ENCODE peak calls at places on chromosomes 1 and 21, in seven cellular contexts. One of them, this sample, is unnamed. For H3K27me3, H3K36me3 and H3K4me1, the result is how much of the 10 kb centered on the place peaks cover.

GRCh38 chr1:64850846-64851245 is 106.0 kb downstream of the RAVER2 start:
- DNase-seq in adrenal gland: no peak
- DNase-seq in GM23248: no peak
- DNase-seq in suprapubic skin: no peak
- DNase-seq in mammary epithelial cell: no peak
- DNase-seq in astrocyte: no peak
- DNase-seq in tibial artery: no peak
- DNase-seq in this sample: no peak

GRCh38 chr1:51729824-51730284 is 113.0 kb downstream of the OSBPL9 start:
- DNase-seq in adrenal gland: no peak
- DNase-seq in GM23248: peak
- DNase-seq in suprapubic skin: no peak
- DNase-seq in mammary epithelial cell: peak
- DNase-seq in astrocyte: peak
- DNase-seq in tibial artery: no peak
- DNase-seq in this sample: no peak

GRCh38 chr1:208556461-208556860 is 312.3 kb upstream of the PLXNA2 start:
- DNase-seq in adrenal gland: no peak
- DNase-seq in GM23248: no peak
- DNase-seq in suprapubic skin: no peak
- DNase-seq in mammary epithelial cell: no peak
- DNase-seq in astrocyte: no peak
- DNase-seq in tibial artery: no peak
- DNase-seq in this sample: no peak

GRCh38 chr1:119742193-119742592 is 26.5 kb downstream of the HMGCS2 start:
- DNase-seq in adrenal gland: no peak
- DNase-seq in GM23248: peak
- DNase-seq in suprapubic skin: no peak
- DNase-seq in mammary epithelial cell: no peak
- DNase-seq in astrocyte: peak
- DNase-seq in tibial artery: no peak
- DNase-seq in this sample: no peak

GRCh38 chr1:184324972-184325371 is 61.9 kb upstream of the C1orf21 start:
- DNase-seq in adrenal gland: no peak
- DNase-seq in GM23248: no peak
- DNase-seq in suprapubic skin: no peak
- DNase-seq in mammary epithelial cell: no peak
- DNase-seq in astrocyte: no peak
- DNase-seq in tibial artery: no peak
- DNase-seq in this sample: no peak

GRCh38 chr1:91826649-91827048 is 59.3 kb downstream of the TGFBR3 start:
- DNase-seq in adrenal gland: no peak
- DNase-seq in GM23248: no peak
- DNase-seq in suprapubic skin: no peak
- DNase-seq in mammary epithelial cell: no peak
- DNase-seq in astrocyte: no peak
- DNase-seq in tibial artery: no peak
- DNase-seq in this sample: no peak

GRCh38 chr1:171801395-171801990 is 20.0 kb downstream of the METTL13 start:
- DNase-seq in adrenal gland: peak
- DNase-seq in GM23248: peak
- DNase-seq in suprapubic skin: no peak
- DNase-seq in mammary epithelial cell: peak
- DNase-seq in astrocyte: peak
- DNase-seq in tibial artery: no peak
- DNase-seq in this sample: no peak

GRCh38 chr1:50605186-50605875 is 182.1 kb upstream of the DMRTA2 start:
- DNase-seq in adrenal gland: no peak
- DNase-seq in GM23248: peak
- DNase-seq in suprapubic skin: no peak
- DNase-seq in mammary epithelial cell: peak
- DNase-seq in astrocyte: peak
- DNase-seq in tibial artery: no peak
- DNase-seq in this sample: peak

GRCh38 chr1:15005116-15005515 is 148.4 kb upstream of the TMEM51 start:
- DNase-seq in adrenal gland: no peak
- DNase-seq in GM23248: peak
- DNase-seq in suprapubic skin: no peak
- DNase-seq in mammary epithelial cell: no peak
- DNase-seq in astrocyte: peak
- DNase-seq in tibial artery: no peak
- DNase-seq in this sample: no peak

GRCh38 chr1:26726784-26727183 is 31.0 kb downstream of the ARID1A start:
- DNase-seq in adrenal gland: no peak
- DNase-seq in GM23248: no peak
- DNase-seq in suprapubic skin: no peak
- DNase-seq in mammary epithelial cell: no peak
- DNase-seq in astrocyte: no peak
- DNase-seq in tibial artery: no peak
- DNase-seq in this sample: no peak

GRCh38 chr1:56434659-56435202 is 144.6 kb downstream of the PLPP3 start:
- DNase-seq in adrenal gland: no peak
- DNase-seq in GM23248: no peak
- DNase-seq in suprapubic skin: no peak
- DNase-seq in mammary epithelial cell: no peak
- DNase-seq in astrocyte: no peak
- DNase-seq in tibial artery: no peak
- DNase-seq in this sample: no peak

GRCh38 chr1:185463011-185463410 is 146.0 kb upstream of the IVNS1ABP start:
- DNase-seq in adrenal gland: no peak
- DNase-seq in GM23248: peak
- DNase-seq in suprapubic skin: no peak
- DNase-seq in mammary epithelial cell: no peak
- DNase-seq in astrocyte: no peak
- DNase-seq in tibial artery: no peak
- DNase-seq in this sample: no peak

GRCh38 chr1:117363591-117364048 is 3.6 kb upstream of the MAN1A2 start:
- DNase-seq in adrenal gland: no peak
- DNase-seq in GM23248: peak
- DNase-seq in suprapubic skin: no peak
- DNase-seq in mammary epithelial cell: no peak
- DNase-seq in astrocyte: no peak
- DNase-seq in tibial artery: no peak
- DNase-seq in this sample: no peak

GRCh38 chr1:54724771-54725170 is 9.1 kb downstream of the TTC4 start:
- DNase-seq in adrenal gland: no peak
- DNase-seq in GM23248: no peak
- DNase-seq in suprapubic skin: no peak
- DNase-seq in mammary epithelial cell: no peak
- DNase-seq in astrocyte: no peak
- DNase-seq in tibial artery: no peak
- DNase-seq in this sample: no peak

GRCh38 chr1:208766812-208767211 is 522.6 kb upstream of the PLXNA2 start:
- DNase-seq in adrenal gland: no peak
- DNase-seq in GM23248: no peak
- DNase-seq in suprapubic skin: no peak
- DNase-seq in mammary epithelial cell: no peak
- DNase-seq in astrocyte: no peak
- DNase-seq in tibial artery: no peak
- DNase-seq in this sample: no peak

GRCh38 chr1:97806996-97807395 is 113.8 kb downstream of the DPYD start:
- DNase-seq in adrenal gland: no peak
- DNase-seq in GM23248: peak
- DNase-seq in suprapubic skin: no peak
- DNase-seq in mammary epithelial cell: no peak
- DNase-seq in astrocyte: no peak
- DNase-seq in tibial artery: no peak
- DNase-seq in this sample: no peak

GRCh38 chr1:154431586-154432373 is 26.6 kb downstream of the IL6R start:
- DNase-seq in adrenal gland: no peak
- DNase-seq in GM23248: peak
- DNase-seq in suprapubic skin: no peak
- DNase-seq in mammary epithelial cell: peak
- DNase-seq in astrocyte: peak
- DNase-seq in tibial artery: no peak
- DNase-seq in this sample: no peak

GRCh38 chr1:114468710-114469468 is 42.1 kb downstream of the TRIM33 start:
- DNase-seq in adrenal gland: no peak
- DNase-seq in GM23248: peak
- DNase-seq in suprapubic skin: no peak
- DNase-seq in mammary epithelial cell: peak
- DNase-seq in astrocyte: peak
- DNase-seq in tibial artery: no peak
- DNase-seq in this sample: no peak

GRCh38 chr1:209390764-209391163 is 192.8 kb upstream of the CAMK1G start:
- DNase-seq in adrenal gland: no peak
- DNase-seq in GM23248: no peak
- DNase-seq in suprapubic skin: no peak
- DNase-seq in mammary epithelial cell: no peak
- DNase-seq in astrocyte: no peak
- DNase-seq in tibial artery: no peak
- DNase-seq in this sample: no peak

GRCh38 chr1:205374205-205375078 is 17.7 kb upstream of the KLHDC8A start:
- DNase-seq in adrenal gland: no peak
- DNase-seq in GM23248: peak
- DNase-seq in suprapubic skin: no peak
- DNase-seq in mammary epithelial cell: peak
- DNase-seq in astrocyte: peak
- DNase-seq in tibial artery: no peak
- DNase-seq in this sample: no peak

GRCh38 chr1:201268604-201269151 is 14.6 kb upstream of the PKP1 start:
- DNase-seq in adrenal gland: no peak
- DNase-seq in GM23248: peak
- DNase-seq in suprapubic skin: peak
- DNase-seq in mammary epithelial cell: peak
- DNase-seq in astrocyte: peak
- DNase-seq in tibial artery: no peak
- DNase-seq in this sample: no peak

GRCh38 chr21:38261851-38262250 is 5.1 kb downstream of the KCNJ15 start:
- DNase-seq in adrenal gland: no peak
- DNase-seq in GM23248: peak
- DNase-seq in suprapubic skin: no peak
- DNase-seq in mammary epithelial cell: no peak
- DNase-seq in astrocyte: peak
- DNase-seq in tibial artery: no peak
- DNase-seq in this sample: no peak

GRCh38 chr1:227035316-227035715 is 95.2 kb downstream of the COQ8A start:
- DNase-seq in adrenal gland: no peak
- DNase-seq in GM23248: no peak
- DNase-seq in suprapubic skin: no peak
- DNase-seq in mammary epithelial cell: no peak
- DNase-seq in astrocyte: no peak
- DNase-seq in tibial artery: no peak
- DNase-seq in this sample: no peak

GRCh38 chr1:202078211-202078610 is 44.5 kb upstream of the GPR37L1 start:
- DNase-seq in adrenal gland: no peak
- DNase-seq in GM23248: no peak
- DNase-seq in suprapubic skin: no peak
- DNase-seq in mammary epithelial cell: no peak
- DNase-seq in astrocyte: no peak
- DNase-seq in tibial artery: no peak
- DNase-seq in this sample: peak

GRCh38 chr1:43540653-43541071 is 10.0 kb downstream of the PTPRF start:
- DNase-seq in adrenal gland: no peak
- DNase-seq in GM23248: peak
- DNase-seq in suprapubic skin: no peak
- DNase-seq in mammary epithelial cell: no peak
- DNase-seq in astrocyte: peak
- DNase-seq in tibial artery: peak
- DNase-seq in this sample: no peak

GRCh38 chr1:23922321-23922943 is 9.3 kb upstream of the CNR2 start:
- DNase-seq in adrenal gland: no peak
- DNase-seq in GM23248: no peak
- DNase-seq in suprapubic skin: no peak
- DNase-seq in mammary epithelial cell: no peak
- DNase-seq in astrocyte: no peak
- DNase-seq in tibial artery: peak
- DNase-seq in this sample: no peak

GRCh38 chr1:226457307-226457712 is 49.4 kb upstream of the PARP1 start:
- DNase-seq in adrenal gland: no peak
- DNase-seq in GM23248: peak
- DNase-seq in suprapubic skin: no peak
- DNase-seq in mammary epithelial cell: no peak
- DNase-seq in astrocyte: no peak
- DNase-seq in tibial artery: no peak
- DNase-seq in this sample: peak

GRCh38 chr1:115458426-115459114 is 120.5 kb upstream of the NGF start:
- DNase-seq in adrenal gland: no peak
- DNase-seq in GM23248: no peak
- DNase-seq in suprapubic skin: no peak
- DNase-seq in mammary epithelial cell: no peak
- DNase-seq in astrocyte: no peak
- DNase-seq in tibial artery: no peak
- DNase-seq in this sample: no peak

GRCh38 chr1:178672434-178672833 is 52.6 kb upstream of the RALGPS2 start:
- DNase-seq in adrenal gland: no peak
- DNase-seq in GM23248: no peak
- DNase-seq in suprapubic skin: no peak
- DNase-seq in mammary epithelial cell: no peak
- DNase-seq in astrocyte: no peak
- DNase-seq in tibial artery: no peak
- DNase-seq in this sample: no peak

GRCh38 chr1:196063952-196064351 is 544.3 kb downstream of the KCNT2 start:
- DNase-seq in adrenal gland: no peak
- DNase-seq in GM23248: no peak
- DNase-seq in suprapubic skin: no peak
- DNase-seq in mammary epithelial cell: no peak
- DNase-seq in astrocyte: peak
- DNase-seq in tibial artery: no peak
- DNase-seq in this sample: no peak
- H3K27me3 ChIP-seq in adrenal gland: under half
- H3K27me3 ChIP-seq in GM23248: under half
- H3K27me3 ChIP-seq in suprapubic skin: under half
- H3K27me3 ChIP-seq in mammary epithelial cell: under half
- H3K27me3 ChIP-seq in astrocyte: under half
- H3K27me3 ChIP-seq in tibial artery: under half
- H3K27me3 ChIP-seq in this sample: under half

GRCh38 chr1:53600001-53600400 is 139.0 kb downstream of the GLIS1 start:
- DNase-seq in adrenal gland: no peak
- DNase-seq in GM23248: no peak
- DNase-seq in suprapubic skin: no peak
- DNase-seq in mammary epithelial cell: no peak
- DNase-seq in astrocyte: no peak
- DNase-seq in tibial artery: peak
- DNase-seq in this sample: no peak
- H3K36me3 ChIP-seq in adrenal gland: under half
- H3K36me3 ChIP-seq in GM23248: under half
- H3K36me3 ChIP-seq in suprapubic skin: under half
- H3K36me3 ChIP-seq in mammary epithelial cell: under half
- H3K36me3 ChIP-seq in astrocyte: under half
- H3K36me3 ChIP-seq in tibial artery: under half
- H3K36me3 ChIP-seq in this sample: under half

DNA sequence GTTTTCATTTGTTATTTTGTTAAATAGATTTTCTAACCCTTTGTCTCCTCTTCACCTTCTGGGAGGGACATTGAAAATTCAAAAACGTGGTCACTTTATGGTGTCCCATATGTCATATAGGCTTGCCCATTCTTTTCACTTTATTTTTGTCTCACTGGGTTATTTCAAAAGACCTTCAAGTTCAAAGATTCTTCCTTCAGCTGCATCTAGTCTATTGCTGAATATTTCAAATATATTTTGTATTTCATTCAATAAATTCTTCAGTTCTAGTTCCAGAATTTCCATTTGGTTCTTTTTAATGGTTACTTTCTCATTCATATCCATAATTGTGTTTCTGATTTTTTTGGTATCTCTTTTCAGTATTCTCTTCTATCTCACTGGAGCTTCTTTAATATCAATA is 11.6 kb upstream of the KCTD3 start:
- DNase-seq in adrenal gland: no peak
- DNase-seq in GM23248: no peak
- DNase-seq in suprapubic skin: no peak
- DNase-seq in mammary epithelial cell: no peak
- DNase-seq in astrocyte: no peak
- DNase-seq in tibial artery: no peak
- DNase-seq in this sample: no peak
- H3K4me1 ChIP-seq in adrenal gland: under half
- H3K4me1 ChIP-seq in GM23248: under half
- H3K4me1 ChIP-seq in suprapubic skin: under half
- H3K4me1 ChIP-seq in mammary epithelial cell: under half
- H3K4me1 ChIP-seq in astrocyte: under half
- H3K4me1 ChIP-seq in tibial artery: under half
- H3K4me1 ChIP-seq in this sample: under half

GRCh38 chr1:245432221-245432620 is 277.4 kb downstream of the KIF26B start:
- DNase-seq in adrenal gland: no peak
- DNase-seq in GM23248: no peak
- DNase-seq in suprapubic skin: no peak
- DNase-seq in mammary epithelial cell: no peak
- DNase-seq in astrocyte: no peak
- DNase-seq in tibial artery: no peak
- DNase-seq in this sample: no peak
- H3K27me3 ChIP-seq in adrenal gland: under half
- H3K27me3 ChIP-seq in GM23248: under half
- H3K27me3 ChIP-seq in suprapubic skin: under half
- H3K27me3 ChIP-seq in mammary epithelial cell: under half
- H3K27me3 ChIP-seq in astrocyte: under half
- H3K27me3 ChIP-seq in tibial artery: under half
- H3K27me3 ChIP-seq in this sample: under half